ENCODE peak calls at places on chromosomes 1 and 21, in six cellular contexts. D, K, W, L, N and G are unnamed samples.

GRCh38 chr1:37475380-37476086 is 1.2 kb downstream of the ZC3H12A start:
- DNase-seq in W (no peak), L (no peak), N (no peak), K (no peak), D (peak; percentile 36), G (no peak)

GRCh38 chr1:150798509-150798908 is 9.6 kb downstream of the CTSK start:
- DNase-seq in W (peak; percentile 42), N (no peak), D (no peak), L (no peak), K (no peak), G (no peak)

GRCh38 chr1:211376807-211377206 is 50.2 kb downstream of the TRAF5 start:
- DNase-seq in N (no peak), K (no peak), L (no peak), W (no peak), D (peak; percentile 54), G (no peak)

GRCh38 chr1:83807792-83808191 is 191.1 kb downstream of the TTLL7 start:
- DNase-seq in N (no peak), D (no peak), K (no peak), L (no peak), W (no peak), G (no peak)

GRCh38 chr1:56617141-56617540 is 28.0 kb upstream of the PRKAA2 start:
- DNase-seq in L (no peak), W (peak; percentile 17), D (peak; percentile 58), K (no peak), N (no peak), G (no peak)

GRCh38 chr1:93559045-93559444 is 111.1 kb downstream of the FNBP1L start:
- DNase-seq in W (no peak), N (no peak), L (no peak), D (no peak), K (no peak), G (no peak)

GRCh38 chr1:192109576-192109975 is 48.7 kb upstream of the RGS18 start:
- DNase-seq in D (no peak), L (no peak), N (no peak), W (no peak), K (no peak), G (no peak)

GRCh38 chr21:40043423-40043822 is 176.2 kb downstream of the PCP4 start:
- DNase-seq in K (no peak), L (no peak), N (no peak), D (no peak), W (no peak), G (no peak)

GRCh38 chr21:46111193-46111571 is 13.3 kb downstream of the COL6A2 start:
- DNase-seq in K (no peak), N (peak; percentile 4), L (no peak), D (no peak), W (no peak), G (no peak)

GRCh38 chr1:12179111-12179519 is 12.3 kb downstream of the TNFRSF1B start:
- DNase-seq in D (peak; percentile 87), N (no peak), K (no peak), L (peak; percentile 95), W (peak; percentile 47), G (no peak)

GRCh38 chr1:41599912-41600311 is 115.4 kb upstream of the EDN2 start:
- DNase-seq in K (no peak), W (no peak), D (peak; percentile 34), L (no peak), N (no peak), G (no peak)

GRCh38 chr21:42384999-42385398 is 10.9 kb downstream of the TMPRSS3 start:
- DNase-seq in W (no peak), L (no peak), D (no peak), K (no peak), N (no peak), G (no peak)

GRCh38 chr1:96425382-96426129 is 296.0 kb upstream of the PTBP2 start:
- DNase-seq in D (no peak), K (no peak), W (peak; percentile 5), L (no peak), N (no peak), G (no peak)

GRCh38 chr1:106120789-106121188 is 935.7 kb upstream of the PRMT6 start:
- DNase-seq in K (no peak), D (no peak), L (no peak), N (no peak), W (no peak), G (no peak)

GRCh38 chr1:182442333-182442732 is 7.6 kb upstream of the RGSL1 start:
- DNase-seq in K (no peak), L (no peak), N (no peak), W (no peak), D (no peak), G (no peak)

GRCh38 chr21:34073032-34073748 is at the start of the genes MRPS6 and SLC5A3:
- DNase-seq in D (peak; percentile 67), K (peak; percentile 70), W (peak; percentile 93), N (peak; percentile 82), L (peak; percentile 60), G (peak; percentile 91)

GRCh38 chr1:223197923-223198627 is 55.0 kb upstream of the TLR5 start:
- DNase-seq in N (no peak), W (no peak), L (no peak), K (no peak), D (no peak), G (no peak)

GRCh38 chr1:157105988-157106812 is 6.6 kb upstream of the ETV3L start:
- DNase-seq in N (peak; percentile 23), D (peak; percentile 92), K (no peak), L (no peak), W (no peak), G (no peak)

GRCh38 chr21:38942617-38943245 is 137.0 kb downstream of the ETS2 start:
- DNase-seq in N (no peak), W (peak; percentile 62), L (no peak), K (no peak), D (no peak), G (no peak)

GRCh38 chr1:156376958-156377919 is 8.2 kb downstream of the RHBG start:
- DNase-seq in N (no peak), D (no peak), K (no peak), L (no peak), W (no peak), G (no peak)

GRCh38 chr1:24925082-24925779 is 4.8 kb downstream of the RUNX3 start:
- DNase-seq in N (no peak), D (no peak), W (no peak), K (no peak), L (peak; percentile 94), G (no peak)

GRCh38 chr1:25610822-25611630 is 5.6 kb upstream of the MAN1C1 start:
- DNase-seq in N (no peak), L (no peak), W (no peak), K (no peak), D (peak; percentile 31), G (no peak)

GRCh38 chr1:91684599-91685196 is 184.0 kb downstream of the CDC7 start:
- DNase-seq in D (no peak), L (no peak), K (no peak), N (peak; percentile 19), W (peak; percentile 30), G (no peak)

GRCh38 chr1:41745022-41745421 is 173.7 kb downstream of the HIVEP3 start:
- DNase-seq in N (no peak), W (no peak), K (no peak), D (no peak), L (no peak), G (no peak)

GRCh38 chr1:235607284-235607683 is 42.3 kb downstream of the GNG4 start:
- DNase-seq in W (peak; percentile 6), K (no peak), L (no peak), N (no peak), D (no peak), G (no peak)

GRCh38 chr1:21774835-21775541 is 8.0 kb downstream of the USP48 start:
- DNase-seq in W (no peak), N (no peak), D (no peak), L (no peak), K (no peak), G (no peak)

GRCh38 chr1:225881081-225882007 is 836 bp downstream of the TMEM63A start:
- DNase-seq in N (peak; percentile 60), D (peak; percentile 60), W (no peak), K (no peak), L (no peak), G (no peak)

GRCh38 chr1:18112611-18113010 is 5.0 kb downstream of the IGSF21 start:
- DNase-seq in L (no peak), N (no peak), W (no peak), D (no peak), K (no peak), G (no peak)

GRCh38 chr1:166573199-166573598 is 266.1 kb upstream of the POGK start:
- DNase-seq in L (no peak), K (no peak), D (no peak), N (no peak), W (no peak), G (no peak)

GRCh38 chr1:91176250-91176649 is 154.4 kb upstream of the ZNF644 start:
- DNase-seq in N (no peak), K (no peak), W (no peak), D (no peak), L (no peak), G (no peak)